ENCODE peak calls at places on chromosomes 7 and 10, in six cellular contexts. One of them, this sample, is unnamed.

GRCh38 chr7:97075928-97076327 is 41.6 kb upstream of the SDHAF3 start:
- DNase-seq in HCT116: peak; percentile 8
- DNase-seq in NCI-H1105: no peak
- DNase-seq in omental fat pad: no peak
- DNase-seq in H9: peak; percentile 42
- DNase-seq in brain microvascular endothelial cell: no peak
- DNase-seq in this sample: no peak

GRCh38 chr10:73244866-73245477 is 2.1 kb downstream of the DNAJC9 start:
- DNase-seq in HCT116: no peak
- DNase-seq in brain microvascular endothelial cell: no peak
- DNase-seq in H9: no peak
- DNase-seq in NCI-H1105: no peak
- DNase-seq in omental fat pad: no peak
- DNase-seq in this sample: peak; percentile 44

GRCh38 chr10:116470768-116471415 is 43.2 kb downstream of the PNLIPRP3 start:
- DNase-seq in NCI-H1105: no peak
- DNase-seq in HCT116: peak; percentile 33
- DNase-seq in omental fat pad: no peak
- DNase-seq in brain microvascular endothelial cell: peak; percentile 1
- DNase-seq in H9: peak; percentile 63
- DNase-seq in this sample: no peak

GRCh38 chr10:103983367-103983911 is 16.5 kb downstream of the SLK start:
- DNase-seq in brain microvascular endothelial cell: no peak
- DNase-seq in NCI-H1105: no peak
- DNase-seq in omental fat pad: no peak
- DNase-seq in H9: no peak
- DNase-seq in HCT116: no peak
- DNase-seq in this sample: no peak

GRCh38 chr10:49592726-49593563 is 17.2 kb upstream of the SLC18A3 start:
- DNase-seq in omental fat pad: no peak
- DNase-seq in NCI-H1105: peak; percentile 17
- DNase-seq in H9: peak; percentile 81
- DNase-seq in brain microvascular endothelial cell: peak; percentile 46
- DNase-seq in HCT116: peak; percentile 42
- DNase-seq in this sample: peak; percentile 59

GRCh38 chr10:84331091-84331490 is 2.7 kb downstream of the CCSER2 start:
- DNase-seq in HCT116: no peak
- DNase-seq in brain microvascular endothelial cell: no peak
- DNase-seq in omental fat pad: no peak
- DNase-seq in H9: no peak
- DNase-seq in NCI-H1105: no peak
- DNase-seq in this sample: no peak

GRCh38 chr10:115432188-115432819 is 339.1 kb downstream of the ATRNL1 start:
- DNase-seq in omental fat pad: no peak
- DNase-seq in HCT116: peak; percentile 26
- DNase-seq in brain microvascular endothelial cell: peak; percentile 9
- DNase-seq in NCI-H1105: no peak
- DNase-seq in H9: no peak
- DNase-seq in this sample: peak; percentile 11

GRCh38 chr7:115634633-115635032 is 395.9 kb downstream of the TFEC start:
- DNase-seq in H9: no peak
- DNase-seq in omental fat pad: no peak
- DNase-seq in brain microvascular endothelial cell: no peak
- DNase-seq in NCI-H1105: peak; percentile 15
- DNase-seq in HCT116: no peak
- DNase-seq in this sample: peak; percentile 76

GRCh38 chr10:119165171-119166110 is at the start of gene SFXN4:
- DNase-seq in NCI-H1105: peak; percentile 30
- DNase-seq in brain microvascular endothelial cell: peak; percentile 24
- DNase-seq in H9: peak; percentile 59
- DNase-seq in HCT116: peak; percentile 44
- DNase-seq in omental fat pad: peak; percentile 50
- DNase-seq in this sample: peak; percentile 54

GRCh38 chr7:155913311-155913710 is 101.0 kb upstream of the SHH start:
- DNase-seq in omental fat pad: no peak
- DNase-seq in brain microvascular endothelial cell: no peak
- DNase-seq in H9: no peak
- DNase-seq in HCT116: no peak
- DNase-seq in NCI-H1105: no peak
- DNase-seq in this sample: no peak

GRCh38 chr7:84454174-84454959 is 259.8 kb upstream of the SEMA3A start:
- DNase-seq in brain microvascular endothelial cell: no peak
- DNase-seq in omental fat pad: no peak
- DNase-seq in H9: no peak
- DNase-seq in HCT116: no peak
- DNase-seq in NCI-H1105: no peak
- DNase-seq in this sample: peak; percentile 16

GRCh38 chr7:140673770-140674155 is 1.0 kb downstream of the ADCK2 start:
- DNase-seq in NCI-H1105: no peak
- DNase-seq in brain microvascular endothelial cell: no peak
- DNase-seq in HCT116: no peak
- DNase-seq in H9: no peak
- DNase-seq in omental fat pad: no peak
- DNase-seq in this sample: no peak

GRCh38 chr7:157009170-157009777 is 1.2 kb downstream of the MNX1 start:
- DNase-seq in H9: no peak
- DNase-seq in HCT116: no peak
- DNase-seq in NCI-H1105: no peak
- DNase-seq in omental fat pad: no peak
- DNase-seq in brain microvascular endothelial cell: no peak
- DNase-seq in this sample: no peak

GRCh38 chr7:152761116-152761748 is 1.7 kb downstream of the ACTR3B start:
- DNase-seq in omental fat pad: no peak
- DNase-seq in NCI-H1105: no peak
- DNase-seq in HCT116: no peak
- DNase-seq in brain microvascular endothelial cell: peak; percentile 2
- DNase-seq in H9: no peak
- DNase-seq in this sample: no peak

GRCh38 chr7:29120955-29121354 is 25.4 kb downstream of the CPVL start:
- DNase-seq in H9: no peak
- DNase-seq in NCI-H1105: no peak
- DNase-seq in omental fat pad: no peak
- DNase-seq in brain microvascular endothelial cell: no peak
- DNase-seq in HCT116: no peak
- DNase-seq in this sample: no peak

GRCh38 chr7:99193527-99194214 is 14.2 kb downstream of the KPNA7 start:
- DNase-seq in NCI-H1105: no peak
- DNase-seq in HCT116: no peak
- DNase-seq in H9: no peak
- DNase-seq in omental fat pad: no peak
- DNase-seq in brain microvascular endothelial cell: peak; percentile 55
- DNase-seq in this sample: peak; percentile 65

GRCh38 chr10:77156406-77156879 is 481.2 kb downstream of the KCNMA1 start:
- DNase-seq in brain microvascular endothelial cell: peak; percentile 85
- DNase-seq in H9: no peak
- DNase-seq in omental fat pad: no peak
- DNase-seq in NCI-H1105: no peak
- DNase-seq in HCT116: no peak
- DNase-seq in this sample: peak; percentile 74

GRCh38 chr7:141460781-141461715 is 90.2 kb upstream of the AGK start:
- DNase-seq in NCI-H1105: peak; percentile 76
- DNase-seq in brain microvascular endothelial cell: no peak
- DNase-seq in HCT116: no peak
- DNase-seq in omental fat pad: no peak
- DNase-seq in H9: no peak
- DNase-seq in this sample: peak; percentile 4

GRCh38 chr7:44541028-44541869 is at the start of gene NPC1L1:
- DNase-seq in omental fat pad: no peak
- DNase-seq in HCT116: no peak
- DNase-seq in brain microvascular endothelial cell: no peak
- DNase-seq in NCI-H1105: no peak
- DNase-seq in H9: peak; percentile 43
- DNase-seq in this sample: no peak

GRCh38 chr7:107597953-107598352 is 17.9 kb downstream of the BCAP29 start:
- DNase-seq in HCT116: no peak
- DNase-seq in NCI-H1105: no peak
- DNase-seq in brain microvascular endothelial cell: no peak
- DNase-seq in H9: no peak
- DNase-seq in omental fat pad: no peak
- DNase-seq in this sample: no peak

GRCh38 chr7:45881759-45882464 is 6.4 kb upstream of the IGFBP1 start:
- DNase-seq in H9: no peak
- DNase-seq in omental fat pad: no peak
- DNase-seq in brain microvascular endothelial cell: peak; percentile 70
- DNase-seq in HCT116: no peak
- DNase-seq in NCI-H1105: no peak
- DNase-seq in this sample: peak; percentile 94

GRCh38 chr7:132077986-132078385 is 498.3 kb downstream of the PLXNA4 start:
- DNase-seq in NCI-H1105: no peak
- DNase-seq in omental fat pad: no peak
- DNase-seq in H9: no peak
- DNase-seq in HCT116: no peak
- DNase-seq in brain microvascular endothelial cell: no peak
- DNase-seq in this sample: peak; percentile 80

GRCh38 chr7:157997080-157997440 is 590.6 kb downstream of the PTPRN2 start:
- DNase-seq in H9: no peak
- DNase-seq in HCT116: no peak
- DNase-seq in brain microvascular endothelial cell: no peak
- DNase-seq in NCI-H1105: no peak
- DNase-seq in omental fat pad: no peak
- DNase-seq in this sample: no peak

GRCh38 chr7:48177271-48177670 is 6.0 kb downstream of the ABCA13 start:
- DNase-seq in H9: no peak
- DNase-seq in NCI-H1105: no peak
- DNase-seq in HCT116: no peak
- DNase-seq in omental fat pad: no peak
- DNase-seq in brain microvascular endothelial cell: no peak
- DNase-seq in this sample: no peak